ENCODE peak calls at places on chromosomes 7 and 10, in five cellular contexts. One of them, this sample, is unnamed.

GRCh38 chr10:29328988-29329387 is 40.1 kb downstream of the LYZL1 start:
- DNase-seq in AG09309: peak; percentile 47
- DNase-seq in HCEC 1CT: no peak
- DNase-seq in KBM-7: no peak
- DNase-seq in germinal center: no peak
- DNase-seq in this sample: peak; percentile 84

GRCh38 chr7:110421490-110422241 is 669.3 kb upstream of the LRRN3 start:
- DNase-seq in AG09309: no peak
- DNase-seq in HCEC 1CT: no peak
- DNase-seq in KBM-7: no peak
- DNase-seq in germinal center: no peak
- DNase-seq in this sample: no peak

GRCh38 chr7:33762903-33763295 is 142.4 kb upstream of the BMPER start:
- DNase-seq in KBM-7: no peak
- DNase-seq in AG09309: no peak
- DNase-seq in HCEC 1CT: no peak
- DNase-seq in germinal center: no peak
- DNase-seq in this sample: no peak

GRCh38 chr7:105387621-105388372 is 924 bp downstream of the SRPK2 start:
- DNase-seq in germinal center: peak; percentile 58
- DNase-seq in KBM-7: peak; percentile 65
- DNase-seq in AG09309: no peak
- DNase-seq in HCEC 1CT: peak; percentile 46
- DNase-seq in this sample: peak; percentile 64

GRCh38 chr7:39894904-39895303 is 55.2 kb upstream of the CDK13 start:
- DNase-seq in HCEC 1CT: no peak
- DNase-seq in KBM-7: no peak
- DNase-seq in germinal center: no peak
- DNase-seq in AG09309: no peak
- DNase-seq in this sample: no peak

GRCh38 chr7:2637505-2638223 is 5.9 kb downstream of the TTYH3 start:
- DNase-seq in HCEC 1CT: no peak
- DNase-seq in KBM-7: peak; percentile 23
- DNase-seq in germinal center: peak; percentile 65
- DNase-seq in AG09309: no peak
- DNase-seq in this sample: no peak

GRCh38 chr10:30671011-30671616 is 41.6 kb upstream of the LYZL2 start:
- DNase-seq in HCEC 1CT: peak; percentile 63
- DNase-seq in germinal center: peak; percentile 36
- DNase-seq in AG09309: peak; percentile 59
- DNase-seq in KBM-7: peak; percentile 69
- DNase-seq in this sample: peak; percentile 79

GRCh38 chr7:156816943-156817572 is 75.9 kb downstream of the LMBR1 start:
- DNase-seq in germinal center: peak; percentile 20
- DNase-seq in AG09309: no peak
- DNase-seq in KBM-7: peak; percentile 39
- DNase-seq in HCEC 1CT: no peak
- DNase-seq in this sample: no peak

GRCh38 chr10:58089739-58090138 is 178.0 kb downstream of the IPMK start:
- DNase-seq in KBM-7: no peak
- DNase-seq in germinal center: no peak
- DNase-seq in HCEC 1CT: no peak
- DNase-seq in AG09309: no peak
- DNase-seq in this sample: no peak

GRCh38 chr7:22849158-22849557 is 26.5 kb upstream of the TOMM7 start:
- DNase-seq in AG09309: no peak
- DNase-seq in KBM-7: no peak
- DNase-seq in HCEC 1CT: no peak
- DNase-seq in germinal center: no peak
- DNase-seq in this sample: no peak

GRCh38 chr7:16268821-16269768 is 152.2 kb downstream of the CRPPA start:
- DNase-seq in KBM-7: peak; percentile 95
- DNase-seq in HCEC 1CT: peak; percentile 79
- DNase-seq in germinal center: no peak
- DNase-seq in AG09309: no peak
- DNase-seq in this sample: peak; percentile 75

GRCh38 chr10:70858759-70859158 is 29.6 kb downstream of the PCBD1 start:
- DNase-seq in AG09309: no peak
- DNase-seq in germinal center: no peak
- DNase-seq in KBM-7: no peak
- DNase-seq in HCEC 1CT: no peak
- DNase-seq in this sample: no peak

GRCh38 chr10:127907411-127908105 is 655 bp downstream of the PTPRE start:
- DNase-seq in HCEC 1CT: no peak
- DNase-seq in AG09309: peak; percentile 55
- DNase-seq in germinal center: no peak
- DNase-seq in KBM-7: no peak
- DNase-seq in this sample: peak; percentile 54

GRCh38 chr10:43802988-43803696 is 154.5 kb upstream of the ZNF32 start:
- DNase-seq in germinal center: no peak
- DNase-seq in AG09309: no peak
- DNase-seq in HCEC 1CT: no peak
- DNase-seq in KBM-7: no peak
- DNase-seq in this sample: no peak

GRCh38 chr10:86648706-86649426 is 5.5 kb upstream of the OPN4 start:
- DNase-seq in AG09309: peak; percentile 59
- DNase-seq in KBM-7: no peak
- DNase-seq in HCEC 1CT: peak; percentile 55
- DNase-seq in germinal center: no peak
- DNase-seq in this sample: peak; percentile 94

GRCh38 chr7:121931149-121931922 is 58.4 kb downstream of the PTPRZ1 start:
- DNase-seq in germinal center: no peak
- DNase-seq in AG09309: no peak
- DNase-seq in HCEC 1CT: no peak
- DNase-seq in KBM-7: no peak
- DNase-seq in this sample: no peak

GRCh38 chr7:1842321-1843221 is 172.5 kb downstream of the ELFN1 start:
- DNase-seq in KBM-7: no peak
- DNase-seq in HCEC 1CT: no peak
- DNase-seq in AG09309: no peak
- DNase-seq in germinal center: no peak
- DNase-seq in this sample: no peak

GRCh38 chr10:13195016-13195415 is 33.7 kb downstream of the MCM10 start:
- DNase-seq in KBM-7: no peak
- DNase-seq in HCEC 1CT: no peak
- DNase-seq in AG09309: no peak
- DNase-seq in germinal center: no peak
- DNase-seq in this sample: peak; percentile 4

GRCh38 chr10:126135939-126136595 is 239.7 kb downstream of the FANK1 start:
- DNase-seq in AG09309: no peak
- DNase-seq in germinal center: no peak
- DNase-seq in HCEC 1CT: no peak
- DNase-seq in KBM-7: peak; percentile 66
- DNase-seq in this sample: no peak

GRCh38 chr7:102297487-102298218 is 11.0 kb downstream of the SH2B2 start:
- DNase-seq in HCEC 1CT: no peak
- DNase-seq in AG09309: no peak
- DNase-seq in KBM-7: no peak
- DNase-seq in germinal center: no peak
- DNase-seq in this sample: no peak

GRCh38 chr7:131131746-131132431 is 195.8 kb upstream of the MKLN1 start:
- DNase-seq in KBM-7: no peak
- DNase-seq in AG09309: no peak
- DNase-seq in HCEC 1CT: no peak
- DNase-seq in germinal center: no peak
- DNase-seq in this sample: no peak